ENCODE peak calls at places on chromosome X, in five cellular contexts. A, G, W, E and U are unnamed samples.

GRCh38 chrX:121356139-121356849 is 308.9 kb downstream of the GLUD2 start:
- DNase-seq in A (no peak), G (no peak), W (no peak), E (no peak), U (no peak)

GRCh38 chrX:40104649-40105015 is 6.9 kb upstream of the BCOR start:
- DNase-seq in A (peak; percentile 89), G (peak; percentile 75), W (no peak), E (no peak), U (peak; percentile 96)

GRCh38 chrX:123425904-123426303 is 241.8 kb downstream of the GRIA3 start:
- DNase-seq in A (no peak), G (no peak), W (no peak), E (no peak), U (no peak)

GRCh38 chrX:24498181-24498580 is 33.1 kb downstream of the PDK3 start:
- DNase-seq in A (no peak), G (no peak), W (no peak), E (no peak), U (no peak)

GRCh38 chrX:65985922-65986588 is 53.8 kb downstream of the VSIG4 start:
- DNase-seq in A (peak; percentile 57), G (peak; percentile 64), W (peak; percentile 3), E (peak; percentile 8), U (no peak)

GRCh38 chrX:38717871-38718270 is 83.4 kb upstream of the MID1IP1 start:
- DNase-seq in A (peak; percentile 3), G (no peak), W (no peak), E (no peak), U (no peak)

GRCh38 chrX:53071604-53072417 is 10.4 kb upstream of the TSPYL2 start:
- DNase-seq in A (peak; percentile 67), G (peak; percentile 82), W (no peak), E (peak; percentile 39), U (no peak)

GRCh38 chrX:69138512-69138911 is 26.7 kb downstream of the PJA1 start:
- DNase-seq in A (peak; percentile 38), G (no peak), W (no peak), E (no peak), U (peak; percentile 61)

GRCh38 chrX:13265549-13266132 is 54.2 kb downstream of the ATXN3L start:
- DNase-seq in A (no peak), G (no peak), W (no peak), E (no peak), U (no peak)

GRCh38 chrX:131741103-131741581 is 197.3 kb downstream of the OR13H1 start:
- DNase-seq in A (no peak), G (peak; percentile 86), W (no peak), E (no peak), U (no peak)

GRCh38 chrX:30219372-30219771 is 4.0 kb downstream of the MAGEB2 start:
- DNase-seq in A (no peak), G (no peak), W (no peak), E (no peak), U (no peak)

GRCh38 chrX:22395372-22395771 is 122.7 kb downstream of the CBLL2 start:
- DNase-seq in A (peak; percentile 56), G (no peak), W (no peak), E (no peak), U (no peak)

GRCh38 chrX:46587753-46588171 is 14.2 kb downstream of the CHST7 start:
- DNase-seq in A (peak; percentile 13), G (no peak), W (no peak), E (no peak), U (no peak)

GRCh38 chrX:144494069-144494468 is 610.2 kb downstream of the UBE2NL start:
- DNase-seq in A (no peak), G (no peak), W (no peak), E (no peak), U (no peak)

GRCh38 chrX:16931855-16932254 is 14.6 kb upstream of the REPS2 start:
- DNase-seq in A (no peak), G (no peak), W (no peak), E (no peak), U (no peak)

GRCh38 chrX:23811135-23811781 is 28.3 kb downstream of the SAT1 start:
- DNase-seq in A (no peak), G (no peak), W (no peak), E (no peak), U (peak; percentile 53)

GRCh38 chrX:24860140-24860539 is 155.6 kb downstream of the ARX start:
- DNase-seq in A (no peak), G (no peak), W (no peak), E (no peak), U (no peak)

GRCh38 chrX:48480583-48480982 is 4.6 kb downstream of the FTSJ1 start:
- DNase-seq in A (no peak), G (no peak), W (no peak), E (no peak), U (no peak)

GRCh38 chrX:147550217-147550616 is 361.5 kb upstream of the FMR1 start:
- DNase-seq in A (no peak), G (no peak), W (no peak), E (no peak), U (no peak)

GRCh38 chrX:140355922-140356321 is 148.9 kb downstream of the SOX3 start:
- DNase-seq in A (no peak), G (no peak), W (no peak), E (no peak), U (no peak)